ENCODE peak calls at places on chromosome 11, in ten cellular contexts. O is ecto neural progenitor cell; P is stimulated activated CD4-positive, alpha-beta T cell treated with anti-CD3 and anti-CD28 coated beads, Interleukin-1b, Interleukin-23, amount 100 ng/mL, for 24 hours; E is IMR-90; X is NCI-H1417 treated with DMSO at 0.1 percent for 48 hours; D is activated CD4-positive, alpha-beta T cell treated with anti-CD3 and anti-CD28 coated beads for 24 hours; S is foreskin keratinocyte; R is endothelial cell; J is AG09319; N is OCI-LY7. I is an unnamed sample.
A peak's percentile ranks its signal among the peaks of the same experiment; 100 is the strongest.

GRCh38 chr11:75200051-75200450 is 40.5 kb upstream of the TPBGL start:
- DNase-seq in O (no peak), P (no peak), E (no peak), X (no peak), D (no peak), S (no peak), R (no peak), J (no peak), N (no peak), I (no peak)

GRCh38 chr11:47123094-47123493 is 53.6 kb downstream of the ARFGAP2 start:
- DNase-seq in O (no peak), P (no peak), E (no peak), X (no peak), D (no peak), S (no peak), R (no peak), J (no peak), N (no peak), I (no peak)

GRCh38 chr11:67422894-67423293 is 5.4 kb upstream of the RPS6KB2 start:
- DNase-seq in O (no peak), P (no peak), E (no peak), X (no peak), D (no peak), S (peak; percentile 80), R (no peak), J (no peak), N (no peak), I (no peak)

GRCh38 chr11:58940028-58940427 is 740 bp downstream of the GLYATL1 start:
- DNase-seq in O (no peak), P (no peak), E (no peak), X (no peak), D (no peak), S (no peak), R (no peak), J (no peak), N (no peak), I (no peak)

GRCh38 chr11:78069465-78069864 is 5.8 kb downstream of the THRSP start:
- DNase-seq in O (no peak), P (no peak), E (no peak), X (no peak), D (no peak), S (no peak), R (no peak), J (no peak), N (no peak), I (no peak)

GRCh38 chr11:22169833-22170232 is 23.1 kb upstream of the ANO5 start:
- DNase-seq in O (no peak), P (no peak), E (peak; percentile 0), X (no peak), D (no peak), S (no peak), R (no peak), J (no peak), N (peak; percentile 1), I (no peak)

GRCh38 chr11:130421697-130422096 is 6.7 kb downstream of the ADAMTS8 start:
- DNase-seq in O (no peak), P (no peak), E (no peak), X (no peak), D (no peak), S (no peak), R (no peak), J (no peak), N (no peak), I (no peak)

GRCh38 chr11:116515666-116516184 is 257.1 kb downstream of the BUD13 start:
- DNase-seq in O (peak; percentile 37), P (no peak), E (no peak), X (no peak), D (no peak), S (no peak), R (no peak), J (no peak), N (no peak), I (no peak)

GRCh38 chr11:95716266-95716665 is 73.3 kb downstream of the FAM76B start:
- DNase-seq in O (no peak), P (no peak), E (no peak), X (no peak), D (no peak), S (no peak), R (no peak), J (no peak), N (peak; percentile 20), I (no peak)

GRCh38 chr11:17812286-17813187 is 78.0 kb downstream of the KCNC1 start:
- DNase-seq in O (no peak), P (no peak), E (no peak), X (peak; percentile 80), D (no peak), S (no peak), R (no peak), J (no peak), N (no peak), I (no peak)

GRCh38 chr11:86719781-86720463 is 47.5 kb upstream of the ME3 start:
- DNase-seq in O (no peak), P (no peak), E (peak; percentile 85), X (no peak), D (no peak), S (peak; percentile 97), R (no peak), J (no peak), N (no peak), I (no peak)

I was measured in esophagus muscularis mucosa.